ENCODE peak calls at places on chromosomes 4 and X, in ten cellular contexts. One of them, this sample, is unnamed.

GRCh38 chr4:3022651-3023050 is 51.7 kb downstream of the HTT-AS start:
- DNase-seq in NCI-H187: no peak
- DNase-seq in mesenchymal stem cell: no peak
- DNase-seq in posterior vena cava: peak
- DNase-seq in heart left ventricle: no peak
- DNase-seq in NCI-H748 treated with DMSO at 0.1 percent for 48 hours: no peak
- DNase-seq in brain microvascular endothelial cell: no peak
- DNase-seq in activated gamma-delta T cell treated with Interleukin-2 at 50 U/mL for 16 hours: no peak
- DNase-seq in activated T-helper 1 cell treated with anti-CD3 and anti-CD28 coated beads, Interleukin-12 subunit alpha, Interleukin-12 subunit beta, Interleukin-2, Interleukin-4 antibody, amounts not matched to agents 30 ng/mL and 10 ng/mL and 1 ng/mL, durations not matched to agents 14 hours and 24 hours and 36 hours: no peak
- DNase-seq in NCI-H1417: no peak
- DNase-seq in this sample: no peak

GRCh38 chr4:78510108-78510507 is 41.5 kb upstream of the ANXA3 start:
- DNase-seq in activated T-helper 1 cell treated with anti-CD3 and anti-CD28 coated beads, Interleukin-12 subunit alpha, Interleukin-12 subunit beta, Interleukin-2, Interleukin-4 antibody, amounts not matched to agents 30 ng/mL and 10 ng/mL and 1 ng/mL, durations not matched to agents 14 hours and 24 hours and 36 hours: no peak
- DNase-seq in brain microvascular endothelial cell: no peak
- DNase-seq in NCI-H748 treated with DMSO at 0.1 percent for 48 hours: no peak
- DNase-seq in activated gamma-delta T cell treated with Interleukin-2 at 50 U/mL for 16 hours: no peak
- DNase-seq in NCI-H187: no peak
- DNase-seq in mesenchymal stem cell: no peak
- DNase-seq in NCI-H1417: no peak
- DNase-seq in heart left ventricle: no peak
- DNase-seq in posterior vena cava: no peak
- DNase-seq in this sample: no peak

GRCh38 chr4:180081072-180081471 is 2162.1 kb upstream of the TENM3 start:
- DNase-seq in posterior vena cava: no peak
- DNase-seq in heart left ventricle: no peak
- DNase-seq in activated gamma-delta T cell treated with Interleukin-2 at 50 U/mL for 16 hours: no peak
- DNase-seq in NCI-H1417: no peak
- DNase-seq in brain microvascular endothelial cell: no peak
- DNase-seq in mesenchymal stem cell: no peak
- DNase-seq in NCI-H748 treated with DMSO at 0.1 percent for 48 hours: no peak
- DNase-seq in NCI-H187: no peak
- DNase-seq in activated T-helper 1 cell treated with anti-CD3 and anti-CD28 coated beads, Interleukin-12 subunit alpha, Interleukin-12 subunit beta, Interleukin-2, Interleukin-4 antibody, amounts not matched to agents 30 ng/mL and 10 ng/mL and 1 ng/mL, durations not matched to agents 14 hours and 24 hours and 36 hours: no peak
- DNase-seq in this sample: no peak

GRCh38 chrX:13868481-13869040 is 51.7 kb upstream of the GPM6B start:
- DNase-seq in NCI-H187: no peak
- DNase-seq in NCI-H1417: no peak
- DNase-seq in NCI-H748 treated with DMSO at 0.1 percent for 48 hours: no peak
- DNase-seq in activated T-helper 1 cell treated with anti-CD3 and anti-CD28 coated beads, Interleukin-12 subunit alpha, Interleukin-12 subunit beta, Interleukin-2, Interleukin-4 antibody, amounts not matched to agents 30 ng/mL and 10 ng/mL and 1 ng/mL, durations not matched to agents 14 hours and 24 hours and 36 hours: no peak
- DNase-seq in mesenchymal stem cell: peak
- DNase-seq in heart left ventricle: no peak
- DNase-seq in activated gamma-delta T cell treated with Interleukin-2 at 50 U/mL for 16 hours: no peak
- DNase-seq in posterior vena cava: no peak
- DNase-seq in brain microvascular endothelial cell: no peak
- DNase-seq in this sample: no peak

GRCh38 chrX:45001038-45001437 is 128.1 kb downstream of the KDM6A start:
- DNase-seq in brain microvascular endothelial cell: no peak
- DNase-seq in posterior vena cava: no peak
- DNase-seq in activated T-helper 1 cell treated with anti-CD3 and anti-CD28 coated beads, Interleukin-12 subunit alpha, Interleukin-12 subunit beta, Interleukin-2, Interleukin-4 antibody, amounts not matched to agents 30 ng/mL and 10 ng/mL and 1 ng/mL, durations not matched to agents 14 hours and 24 hours and 36 hours: no peak
- DNase-seq in heart left ventricle: no peak
- DNase-seq in activated gamma-delta T cell treated with Interleukin-2 at 50 U/mL for 16 hours: no peak
- DNase-seq in NCI-H748 treated with DMSO at 0.1 percent for 48 hours: no peak
- DNase-seq in mesenchymal stem cell: no peak
- DNase-seq in NCI-H1417: no peak
- DNase-seq in NCI-H187: no peak
- DNase-seq in this sample: no peak

GRCh38 chrX:15269618-15270521 is at the start of gene ASB9:
- DNase-seq in mesenchymal stem cell: peak
- DNase-seq in heart left ventricle: peak
- DNase-seq in NCI-H187: no peak
- DNase-seq in NCI-H748 treated with DMSO at 0.1 percent for 48 hours: peak
- DNase-seq in activated gamma-delta T cell treated with Interleukin-2 at 50 U/mL for 16 hours: peak
- DNase-seq in posterior vena cava: no peak
- DNase-seq in brain microvascular endothelial cell: peak
- DNase-seq in activated T-helper 1 cell treated with anti-CD3 and anti-CD28 coated beads, Interleukin-12 subunit alpha, Interleukin-12 subunit beta, Interleukin-2, Interleukin-4 antibody, amounts not matched to agents 30 ng/mL and 10 ng/mL and 1 ng/mL, durations not matched to agents 14 hours and 24 hours and 36 hours: no peak
- DNase-seq in NCI-H1417: no peak
- DNase-seq in this sample: no peak

GRCh38 chr4:113088050-113088449 is 38.6 kb downstream of the ANK2 start:
- DNase-seq in activated gamma-delta T cell treated with Interleukin-2 at 50 U/mL for 16 hours: no peak
- DNase-seq in NCI-H1417: no peak
- DNase-seq in heart left ventricle: no peak
- DNase-seq in NCI-H187: no peak
- DNase-seq in brain microvascular endothelial cell: no peak
- DNase-seq in posterior vena cava: no peak
- DNase-seq in activated T-helper 1 cell treated with anti-CD3 and anti-CD28 coated beads, Interleukin-12 subunit alpha, Interleukin-12 subunit beta, Interleukin-2, Interleukin-4 antibody, amounts not matched to agents 30 ng/mL and 10 ng/mL and 1 ng/mL, durations not matched to agents 14 hours and 24 hours and 36 hours: no peak
- DNase-seq in NCI-H748 treated with DMSO at 0.1 percent for 48 hours: no peak
- DNase-seq in mesenchymal stem cell: no peak
- DNase-seq in this sample: no peak

GRCh38 chrX:109966246-109966645 is 36.7 kb upstream of the TMEM164 start:
- DNase-seq in heart left ventricle: no peak
- DNase-seq in mesenchymal stem cell: peak
- DNase-seq in NCI-H748 treated with DMSO at 0.1 percent for 48 hours: no peak
- DNase-seq in brain microvascular endothelial cell: no peak
- DNase-seq in posterior vena cava: no peak
- DNase-seq in NCI-H1417: no peak
- DNase-seq in activated gamma-delta T cell treated with Interleukin-2 at 50 U/mL for 16 hours: no peak
- DNase-seq in NCI-H187: no peak
- DNase-seq in activated T-helper 1 cell treated with anti-CD3 and anti-CD28 coated beads, Interleukin-12 subunit alpha, Interleukin-12 subunit beta, Interleukin-2, Interleukin-4 antibody, amounts not matched to agents 30 ng/mL and 10 ng/mL and 1 ng/mL, durations not matched to agents 14 hours and 24 hours and 36 hours: no peak
- DNase-seq in this sample: no peak

GRCh38 chr4:103478729-103479128 is 241.1 kb downstream of the TACR3 start:
- DNase-seq in heart left ventricle: no peak
- DNase-seq in posterior vena cava: no peak
- DNase-seq in activated T-helper 1 cell treated with anti-CD3 and anti-CD28 coated beads, Interleukin-12 subunit alpha, Interleukin-12 subunit beta, Interleukin-2, Interleukin-4 antibody, amounts not matched to agents 30 ng/mL and 10 ng/mL and 1 ng/mL, durations not matched to agents 14 hours and 24 hours and 36 hours: no peak
- DNase-seq in NCI-H748 treated with DMSO at 0.1 percent for 48 hours: no peak
- DNase-seq in mesenchymal stem cell: no peak
- DNase-seq in brain microvascular endothelial cell: no peak
- DNase-seq in NCI-H1417: peak
- DNase-seq in activated gamma-delta T cell treated with Interleukin-2 at 50 U/mL for 16 hours: no peak
- DNase-seq in NCI-H187: no peak
- DNase-seq in this sample: no peak

GRCh38 chr4:128310266-128310697 is 22.7 kb upstream of the PGRMC2 start:
- DNase-seq in activated T-helper 1 cell treated with anti-CD3 and anti-CD28 coated beads, Interleukin-12 subunit alpha, Interleukin-12 subunit beta, Interleukin-2, Interleukin-4 antibody, amounts not matched to agents 30 ng/mL and 10 ng/mL and 1 ng/mL, durations not matched to agents 14 hours and 24 hours and 36 hours: no peak
- DNase-seq in posterior vena cava: no peak
- DNase-seq in NCI-H748 treated with DMSO at 0.1 percent for 48 hours: no peak
- DNase-seq in brain microvascular endothelial cell: no peak
- DNase-seq in mesenchymal stem cell: peak
- DNase-seq in NCI-H187: no peak
- DNase-seq in NCI-H1417: no peak
- DNase-seq in activated gamma-delta T cell treated with Interleukin-2 at 50 U/mL for 16 hours: no peak
- DNase-seq in heart left ventricle: peak
- DNase-seq in this sample: no peak

GRCh38 chrX:105515561-105515960 is 295.1 kb upstream of the TEX13A start:
- DNase-seq in NCI-H748 treated with DMSO at 0.1 percent for 48 hours: no peak
- DNase-seq in mesenchymal stem cell: no peak
- DNase-seq in heart left ventricle: no peak
- DNase-seq in activated gamma-delta T cell treated with Interleukin-2 at 50 U/mL for 16 hours: no peak
- DNase-seq in brain microvascular endothelial cell: no peak
- DNase-seq in NCI-H1417: no peak
- DNase-seq in posterior vena cava: no peak
- DNase-seq in activated T-helper 1 cell treated with anti-CD3 and anti-CD28 coated beads, Interleukin-12 subunit alpha, Interleukin-12 subunit beta, Interleukin-2, Interleukin-4 antibody, amounts not matched to agents 30 ng/mL and 10 ng/mL and 1 ng/mL, durations not matched to agents 14 hours and 24 hours and 36 hours: no peak
- DNase-seq in NCI-H187: no peak
- DNase-seq in this sample: no peak

GRCh38 chrX:44432641-44433040 is 89.2 kb upstream of the EFHC2 start:
- DNase-seq in brain microvascular endothelial cell: no peak
- DNase-seq in heart left ventricle: peak
- DNase-seq in NCI-H748 treated with DMSO at 0.1 percent for 48 hours: no peak
- DNase-seq in NCI-H187: no peak
- DNase-seq in activated T-helper 1 cell treated with anti-CD3 and anti-CD28 coated beads, Interleukin-12 subunit alpha, Interleukin-12 subunit beta, Interleukin-2, Interleukin-4 antibody, amounts not matched to agents 30 ng/mL and 10 ng/mL and 1 ng/mL, durations not matched to agents 14 hours and 24 hours and 36 hours: no peak
- DNase-seq in activated gamma-delta T cell treated with Interleukin-2 at 50 U/mL for 16 hours: no peak
- DNase-seq in mesenchymal stem cell: peak
- DNase-seq in posterior vena cava: no peak
- DNase-seq in NCI-H1417: no peak
- DNase-seq in this sample: no peak

GRCh38 chr4:113905301-113905700 is 74.1 kb downstream of the ARSJ start:
- DNase-seq in NCI-H1417: no peak
- DNase-seq in posterior vena cava: no peak
- DNase-seq in brain microvascular endothelial cell: no peak
- DNase-seq in NCI-H187: no peak
- DNase-seq in activated gamma-delta T cell treated with Interleukin-2 at 50 U/mL for 16 hours: no peak
- DNase-seq in NCI-H748 treated with DMSO at 0.1 percent for 48 hours: no peak
- DNase-seq in heart left ventricle: no peak
- DNase-seq in activated T-helper 1 cell treated with anti-CD3 and anti-CD28 coated beads, Interleukin-12 subunit alpha, Interleukin-12 subunit beta, Interleukin-2, Interleukin-4 antibody, amounts not matched to agents 30 ng/mL and 10 ng/mL and 1 ng/mL, durations not matched to agents 14 hours and 24 hours and 36 hours: no peak
- DNase-seq in mesenchymal stem cell: no peak
- DNase-seq in this sample: no peak

GRCh38 chr4:86944964-86945781 is 10.4 kb downstream of the AFF1 start:
- DNase-seq in NCI-H1417: no peak
- DNase-seq in brain microvascular endothelial cell: no peak
- DNase-seq in NCI-H748 treated with DMSO at 0.1 percent for 48 hours: no peak
- DNase-seq in activated gamma-delta T cell treated with Interleukin-2 at 50 U/mL for 16 hours: no peak
- DNase-seq in mesenchymal stem cell: no peak
- DNase-seq in posterior vena cava: no peak
- DNase-seq in NCI-H187: no peak
- DNase-seq in heart left ventricle: no peak
- DNase-seq in activated T-helper 1 cell treated with anti-CD3 and anti-CD28 coated beads, Interleukin-12 subunit alpha, Interleukin-12 subunit beta, Interleukin-2, Interleukin-4 antibody, amounts not matched to agents 30 ng/mL and 10 ng/mL and 1 ng/mL, durations not matched to agents 14 hours and 24 hours and 36 hours: no peak
- DNase-seq in this sample: no peak

GRCh38 chr4:55012363-55013255 is 112.8 kb downstream of the KDR start:
- DNase-seq in NCI-H748 treated with DMSO at 0.1 percent for 48 hours: no peak
- DNase-seq in heart left ventricle: no peak
- DNase-seq in activated T-helper 1 cell treated with anti-CD3 and anti-CD28 coated beads, Interleukin-12 subunit alpha, Interleukin-12 subunit beta, Interleukin-2, Interleukin-4 antibody, amounts not matched to agents 30 ng/mL and 10 ng/mL and 1 ng/mL, durations not matched to agents 14 hours and 24 hours and 36 hours: no peak
- DNase-seq in NCI-H1417: no peak
- DNase-seq in mesenchymal stem cell: no peak
- DNase-seq in brain microvascular endothelial cell: no peak
- DNase-seq in NCI-H187: no peak
- DNase-seq in posterior vena cava: no peak
- DNase-seq in activated gamma-delta T cell treated with Interleukin-2 at 50 U/mL for 16 hours: no peak
- DNase-seq in this sample: no peak